ENCODE peak calls at places on chromosomes 11 and 22, in five cellular contexts. One of them, this sample, is unnamed.

GRCh38 chr11:14567064-14567651 is 47.0 kb upstream of the PSMA1 start:
- DNase-seq in OCI-LY7: no peak
- DNase-seq in naive B cell: peak; percentile 33
- DNase-seq in stimulated activated CD8-positive, alpha-beta memory T cell treated with anti-CD3 and anti-CD28 coated beads, Interleukin-15, amount 100 ng/mL, for 1 hour: no peak
- DNase-seq in HEK293T: no peak
- DNase-seq in this sample: no peak

GRCh38 chr11:96211433-96211832 is 131.6 kb downstream of the MAML2 start:
- DNase-seq in OCI-LY7: no peak
- DNase-seq in naive B cell: no peak
- DNase-seq in stimulated activated CD8-positive, alpha-beta memory T cell treated with anti-CD3 and anti-CD28 coated beads, Interleukin-15, amount 100 ng/mL, for 1 hour: no peak
- DNase-seq in HEK293T: no peak
- DNase-seq in this sample: no peak

GRCh38 chr11:76946223-76946622 is 85.5 kb downstream of the ACER3 start:
- DNase-seq in OCI-LY7: no peak
- DNase-seq in naive B cell: no peak
- DNase-seq in stimulated activated CD8-positive, alpha-beta memory T cell treated with anti-CD3 and anti-CD28 coated beads, Interleukin-15, amount 100 ng/mL, for 1 hour: no peak
- DNase-seq in HEK293T: no peak
- DNase-seq in this sample: no peak

GRCh38 chr11:1526785-1527184 is 40.2 kb upstream of the MOB2 start:
- DNase-seq in OCI-LY7: no peak
- DNase-seq in naive B cell: no peak
- DNase-seq in stimulated activated CD8-positive, alpha-beta memory T cell treated with anti-CD3 and anti-CD28 coated beads, Interleukin-15, amount 100 ng/mL, for 1 hour: no peak
- DNase-seq in HEK293T: no peak
- DNase-seq in this sample: no peak

GRCh38 chr11:71437399-71437798 is 10.8 kb downstream of the DHCR7 start:
- DNase-seq in OCI-LY7: no peak
- DNase-seq in naive B cell: no peak
- DNase-seq in stimulated activated CD8-positive, alpha-beta memory T cell treated with anti-CD3 and anti-CD28 coated beads, Interleukin-15, amount 100 ng/mL, for 1 hour: no peak
- DNase-seq in HEK293T: no peak
- DNase-seq in this sample: no peak

GRCh38 chr11:18393581-18394299 is 623 bp upstream of the LDHA start:
- DNase-seq in OCI-LY7: no peak
- DNase-seq in naive B cell: no peak
- DNase-seq in stimulated activated CD8-positive, alpha-beta memory T cell treated with anti-CD3 and anti-CD28 coated beads, Interleukin-15, amount 100 ng/mL, for 1 hour: no peak
- DNase-seq in HEK293T: no peak
- DNase-seq in this sample: no peak

GRCh38 chr22:43957871-43958270 is 2.6 kb downstream of the SAMM50 start:
- DNase-seq in OCI-LY7: no peak
- DNase-seq in naive B cell: no peak
- DNase-seq in stimulated activated CD8-positive, alpha-beta memory T cell treated with anti-CD3 and anti-CD28 coated beads, Interleukin-15, amount 100 ng/mL, for 1 hour: no peak
- DNase-seq in HEK293T: no peak
- DNase-seq in this sample: no peak

GRCh38 chr22:40637181-40638150 is 947 bp upstream of the MRTFA start:
- DNase-seq in OCI-LY7: peak; percentile 43
- DNase-seq in naive B cell: peak; percentile 57
- DNase-seq in stimulated activated CD8-positive, alpha-beta memory T cell treated with anti-CD3 and anti-CD28 coated beads, Interleukin-15, amount 100 ng/mL, for 1 hour: peak; percentile 12
- DNase-seq in HEK293T: peak; percentile 33
- DNase-seq in this sample: no peak

GRCh38 chr11:9876331-9876730 is 212.5 kb downstream of the SWAP70 start:
- DNase-seq in OCI-LY7: no peak
- DNase-seq in naive B cell: no peak
- DNase-seq in stimulated activated CD8-positive, alpha-beta memory T cell treated with anti-CD3 and anti-CD28 coated beads, Interleukin-15, amount 100 ng/mL, for 1 hour: no peak
- DNase-seq in HEK293T: no peak
- DNase-seq in this sample: no peak

GRCh38 chr11:36358436-36358835 is 62.3 kb downstream of the PRR5L start:
- DNase-seq in OCI-LY7: no peak
- DNase-seq in naive B cell: no peak
- DNase-seq in stimulated activated CD8-positive, alpha-beta memory T cell treated with anti-CD3 and anti-CD28 coated beads, Interleukin-15, amount 100 ng/mL, for 1 hour: no peak
- DNase-seq in HEK293T: no peak
- DNase-seq in this sample: no peak

GRCh38 chr22:44622685-44623084 is 79.3 kb upstream of the PRR5 start:
- DNase-seq in OCI-LY7: no peak
- DNase-seq in naive B cell: no peak
- DNase-seq in stimulated activated CD8-positive, alpha-beta memory T cell treated with anti-CD3 and anti-CD28 coated beads, Interleukin-15, amount 100 ng/mL, for 1 hour: no peak
- DNase-seq in HEK293T: no peak
- DNase-seq in this sample: no peak

GRCh38 chr22:41092847-41093371 is 517 bp downstream of the EP300 start:
- DNase-seq in OCI-LY7: peak; percentile 76
- DNase-seq in naive B cell: peak; percentile 48
- DNase-seq in stimulated activated CD8-positive, alpha-beta memory T cell treated with anti-CD3 and anti-CD28 coated beads, Interleukin-15, amount 100 ng/mL, for 1 hour: no peak
- DNase-seq in HEK293T: no peak
- DNase-seq in this sample: no peak

GRCh38 chr22:33577862-33578411 is 342.3 kb downstream of the LARGE1 start:
- DNase-seq in OCI-LY7: peak; percentile 38
- DNase-seq in naive B cell: no peak
- DNase-seq in stimulated activated CD8-positive, alpha-beta memory T cell treated with anti-CD3 and anti-CD28 coated beads, Interleukin-15, amount 100 ng/mL, for 1 hour: no peak
- DNase-seq in HEK293T: no peak
- DNase-seq in this sample: no peak

GRCh38 chr22:24097961-24098391 is 83.3 kb upstream of the SUSD2 start:
- DNase-seq in OCI-LY7: no peak
- DNase-seq in naive B cell: no peak
- DNase-seq in stimulated activated CD8-positive, alpha-beta memory T cell treated with anti-CD3 and anti-CD28 coated beads, Interleukin-15, amount 100 ng/mL, for 1 hour: no peak
- DNase-seq in HEK293T: no peak
- DNase-seq in this sample: no peak

GRCh38 chr11:59810189-59810910 is at the start of gene MRPL16:
- DNase-seq in OCI-LY7: peak; percentile 96
- DNase-seq in naive B cell: peak; percentile 83
- DNase-seq in stimulated activated CD8-positive, alpha-beta memory T cell treated with anti-CD3 and anti-CD28 coated beads, Interleukin-15, amount 100 ng/mL, for 1 hour: peak; percentile 83
- DNase-seq in HEK293T: peak; percentile 86
- DNase-seq in this sample: peak; percentile 66

GRCh38 chr22:44413211-44413610 is 84.8 kb downstream of the RTL6 start:
- DNase-seq in OCI-LY7: no peak
- DNase-seq in naive B cell: no peak
- DNase-seq in stimulated activated CD8-positive, alpha-beta memory T cell treated with anti-CD3 and anti-CD28 coated beads, Interleukin-15, amount 100 ng/mL, for 1 hour: no peak
- DNase-seq in HEK293T: no peak
- DNase-seq in this sample: no peak

GRCh38 chr11:976431-977160 is 50.9 kb downstream of the AP2A2 start:
- DNase-seq in OCI-LY7: no peak
- DNase-seq in naive B cell: no peak
- DNase-seq in stimulated activated CD8-positive, alpha-beta memory T cell treated with anti-CD3 and anti-CD28 coated beads, Interleukin-15, amount 100 ng/mL, for 1 hour: no peak
- DNase-seq in HEK293T: no peak
- DNase-seq in this sample: no peak

GRCh38 chr11:9613118-9613829 is 39.8 kb downstream of the WEE1 start:
- DNase-seq in OCI-LY7: peak; percentile 92
- DNase-seq in naive B cell: peak; percentile 79
- DNase-seq in stimulated activated CD8-positive, alpha-beta memory T cell treated with anti-CD3 and anti-CD28 coated beads, Interleukin-15, amount 100 ng/mL, for 1 hour: peak; percentile 82
- DNase-seq in HEK293T: peak; percentile 94
- DNase-seq in this sample: peak; percentile 81

GRCh38 chr11:102783720-102784119 is 3.3 kb upstream of the MMP10 start:
- DNase-seq in OCI-LY7: no peak
- DNase-seq in naive B cell: no peak
- DNase-seq in stimulated activated CD8-positive, alpha-beta memory T cell treated with anti-CD3 and anti-CD28 coated beads, Interleukin-15, amount 100 ng/mL, for 1 hour: no peak
- DNase-seq in HEK293T: no peak
- DNase-seq in this sample: no peak

GRCh38 chr22:26286091-26286780 is 117.0 kb downstream of the SEZ6L start:
- DNase-seq in OCI-LY7: no peak
- DNase-seq in naive B cell: no peak
- DNase-seq in stimulated activated CD8-positive, alpha-beta memory T cell treated with anti-CD3 and anti-CD28 coated beads, Interleukin-15, amount 100 ng/mL, for 1 hour: no peak
- DNase-seq in HEK293T: no peak
- DNase-seq in this sample: no peak

GRCh38 chr11:34427171-34427805 is 11.4 kb upstream of the CAT start:
- DNase-seq in OCI-LY7: no peak
- DNase-seq in naive B cell: no peak
- DNase-seq in stimulated activated CD8-positive, alpha-beta memory T cell treated with anti-CD3 and anti-CD28 coated beads, Interleukin-15, amount 100 ng/mL, for 1 hour: no peak
- DNase-seq in HEK293T: peak; percentile 20
- DNase-seq in this sample: no peak

GRCh38 chr11:118634435-118635236 is 27.2 kb downstream of the PHLDB1 start:
- DNase-seq in OCI-LY7: no peak
- DNase-seq in naive B cell: no peak
- DNase-seq in stimulated activated CD8-positive, alpha-beta memory T cell treated with anti-CD3 and anti-CD28 coated beads, Interleukin-15, amount 100 ng/mL, for 1 hour: no peak
- DNase-seq in HEK293T: peak; percentile 87
- DNase-seq in this sample: no peak

GRCh38 chr11:1731451-1732059 is 18.8 kb downstream of the IFITM10 start:
- DNase-seq in OCI-LY7: no peak
- DNase-seq in naive B cell: no peak
- DNase-seq in stimulated activated CD8-positive, alpha-beta memory T cell treated with anti-CD3 and anti-CD28 coated beads, Interleukin-15, amount 100 ng/mL, for 1 hour: no peak
- DNase-seq in HEK293T: no peak
- DNase-seq in this sample: no peak

GRCh38 chr22:49521787-49522224 is 305.9 kb downstream of the BRD1 start:
- DNase-seq in OCI-LY7: no peak
- DNase-seq in naive B cell: no peak
- DNase-seq in stimulated activated CD8-positive, alpha-beta memory T cell treated with anti-CD3 and anti-CD28 coated beads, Interleukin-15, amount 100 ng/mL, for 1 hour: no peak
- DNase-seq in HEK293T: no peak
- DNase-seq in this sample: no peak

GRCh38 chr11:131581006-131581405 is 210.6 kb downstream of the NTM start:
- DNase-seq in OCI-LY7: no peak
- DNase-seq in naive B cell: no peak
- DNase-seq in stimulated activated CD8-positive, alpha-beta memory T cell treated with anti-CD3 and anti-CD28 coated beads, Interleukin-15, amount 100 ng/mL, for 1 hour: no peak
- DNase-seq in HEK293T: no peak
- DNase-seq in this sample: no peak

GRCh38 chr11:114832532-114833125 is 154.3 kb downstream of the NXPE2 start:
- DNase-seq in OCI-LY7: no peak
- DNase-seq in naive B cell: no peak
- DNase-seq in stimulated activated CD8-positive, alpha-beta memory T cell treated with anti-CD3 and anti-CD28 coated beads, Interleukin-15, amount 100 ng/mL, for 1 hour: no peak
- DNase-seq in HEK293T: no peak
- DNase-seq in this sample: no peak

GRCh38 chr11:119671561-119672015 is 57.4 kb downstream of the NECTIN1 start:
- DNase-seq in OCI-LY7: no peak
- DNase-seq in naive B cell: no peak
- DNase-seq in stimulated activated CD8-positive, alpha-beta memory T cell treated with anti-CD3 and anti-CD28 coated beads, Interleukin-15, amount 100 ng/mL, for 1 hour: no peak
- DNase-seq in HEK293T: no peak
- DNase-seq in this sample: no peak

GRCh38 chr11:110251837-110252236 is 44.6 kb downstream of the RDX start:
- DNase-seq in OCI-LY7: no peak
- DNase-seq in naive B cell: no peak
- DNase-seq in stimulated activated CD8-positive, alpha-beta memory T cell treated with anti-CD3 and anti-CD28 coated beads, Interleukin-15, amount 100 ng/mL, for 1 hour: no peak
- DNase-seq in HEK293T: no peak
- DNase-seq in this sample: no peak

GRCh38 chr11:12818333-12819015 is 144.3 kb downstream of the TEAD1 start:
- DNase-seq in OCI-LY7: no peak
- DNase-seq in naive B cell: no peak
- DNase-seq in stimulated activated CD8-positive, alpha-beta memory T cell treated with anti-CD3 and anti-CD28 coated beads, Interleukin-15, amount 100 ng/mL, for 1 hour: no peak
- DNase-seq in HEK293T: no peak
- DNase-seq in this sample: no peak

GRCh38 chr11:47212938-47213337 is 1.8 kb upstream of the DDB2 start:
- DNase-seq in OCI-LY7: no peak
- DNase-seq in naive B cell: no peak
- DNase-seq in stimulated activated CD8-positive, alpha-beta memory T cell treated with anti-CD3 and anti-CD28 coated beads, Interleukin-15, amount 100 ng/mL, for 1 hour: no peak
- DNase-seq in HEK293T: no peak
- DNase-seq in this sample: no peak

GRCh38 chr22:24451162-24451561 is 23.8 kb downstream of the ADORA2A start:
- DNase-seq in OCI-LY7: no peak
- DNase-seq in naive B cell: no peak
- DNase-seq in stimulated activated CD8-positive, alpha-beta memory T cell treated with anti-CD3 and anti-CD28 coated beads, Interleukin-15, amount 100 ng/mL, for 1 hour: no peak
- DNase-seq in HEK293T: no peak
- DNase-seq in this sample: no peak

GRCh38 chr22:45812910-45813309 is 141.3 kb downstream of the ATXN10 start:
- DNase-seq in OCI-LY7: no peak
- DNase-seq in naive B cell: no peak
- DNase-seq in stimulated activated CD8-positive, alpha-beta memory T cell treated with anti-CD3 and anti-CD28 coated beads, Interleukin-15, amount 100 ng/mL, for 1 hour: no peak
- DNase-seq in HEK293T: no peak
- DNase-seq in this sample: no peak

GRCh38 chr22:40628354-40629042 is 8.0 kb downstream of the MRTFA start:
- DNase-seq in OCI-LY7: no peak
- DNase-seq in naive B cell: no peak
- DNase-seq in stimulated activated CD8-positive, alpha-beta memory T cell treated with anti-CD3 and anti-CD28 coated beads, Interleukin-15, amount 100 ng/mL, for 1 hour: no peak
- DNase-seq in HEK293T: no peak
- DNase-seq in this sample: no peak

GRCh38 chr11:99952816-99953215 is 734.3 kb upstream of the ARHGAP42 start:
- DNase-seq in OCI-LY7: no peak
- DNase-seq in naive B cell: no peak
- DNase-seq in stimulated activated CD8-positive, alpha-beta memory T cell treated with anti-CD3 and anti-CD28 coated beads, Interleukin-15, amount 100 ng/mL, for 1 hour: no peak
- DNase-seq in HEK293T: no peak
- DNase-seq in this sample: no peak

GRCh38 chr11:65522640-65523322 is 2.1 kb upstream of the SCYL1 start:
- DNase-seq in OCI-LY7: no peak
- DNase-seq in naive B cell: peak; percentile 48
- DNase-seq in stimulated activated CD8-positive, alpha-beta memory T cell treated with anti-CD3 and anti-CD28 coated beads, Interleukin-15, amount 100 ng/mL, for 1 hour: no peak
- DNase-seq in HEK293T: no peak
- DNase-seq in this sample: no peak

GRCh38 chr11:92929168-92930053 is 40.0 kb upstream of the MTNR1B start:
- DNase-seq in OCI-LY7: no peak
- DNase-seq in naive B cell: no peak
- DNase-seq in stimulated activated CD8-positive, alpha-beta memory T cell treated with anti-CD3 and anti-CD28 coated beads, Interleukin-15, amount 100 ng/mL, for 1 hour: no peak
- DNase-seq in HEK293T: no peak
- DNase-seq in this sample: no peak